ENCODE peak calls at places on chromosome 9, in five cellular contexts. U is psoas muscle, G is body of pancreas, T is T-helper 2 cell, K is posterior cingulate gyrus. Y is an unnamed sample.

GRCh38 chr9:401223-401622 is 186.6 kb downstream of the DOCK8 start:
- DNase-seq in K (no peak), G (no peak), U (no peak), T (no peak), Y (no peak)

GRCh38 chr9:129312251-129312650 is 134.2 kb upstream of the IER5L start:
- DNase-seq in K (no peak), U (peak), T (no peak), G (no peak), Y (no peak)

GRCh38 chr9:132351404-132352050 is 3.3 kb downstream of the SETX start:
- DNase-seq in T (no peak), U (no peak), G (no peak), K (no peak), Y (no peak)

GRCh38 chr9:130604295-130604694 is 24.9 kb downstream of the FUBP3 start:
- DNase-seq in G (no peak), U (no peak), T (no peak), K (no peak), Y (no peak)

GRCh38 chr9:113228130-113228665 is 6.9 kb downstream of the SLC31A1 start:
- DNase-seq in U (no peak), T (no peak), K (no peak), G (no peak), Y (no peak)

GRCh38 chr9:85510830-85511504 is 230.8 kb downstream of the AGTPBP1 start:
- DNase-seq in T (no peak), G (no peak), U (no peak), K (peak), Y (no peak)

GRCh38 chr9:98598861-98599260 is 109.9 kb downstream of the GABBR2 start:
- DNase-seq in T (no peak), U (no peak), K (no peak), G (no peak), Y (no peak)

GRCh38 chr9:21616082-21616778 is 134.1 kb upstream of the IFNE start:
- DNase-seq in T (no peak), K (no peak), U (no peak), G (no peak), Y (no peak)

GRCh38 chr9:79858509-79858908 is 286.7 kb downstream of the TLE4 start:
- DNase-seq in G (no peak), K (no peak), T (no peak), U (no peak), Y (no peak)

GRCh38 chr9:69660304-69660703 is 11.9 kb downstream of the APBA1 start:
- DNase-seq in T (no peak), K (no peak), G (no peak), U (no peak), Y (no peak)

GRCh38 chr9:116288658-116289057 is 135.1 kb downstream of the PAPPA start:
- DNase-seq in T (no peak), U (no peak), K (no peak), G (no peak), Y (peak)

GRCh38 chr9:124450241-124450924 is at the start of gene ADGRD2:
- DNase-seq in U (no peak), G (peak), T (no peak), K (peak), Y (no peak)

GRCh38 chr9:21854594-21854993 is 52.2 kb downstream of the MTAP start:
- DNase-seq in K (no peak), U (no peak), G (peak), T (no peak), Y (no peak)

GRCh38 chr9:134739660-134739968 is 98.0 kb downstream of the COL5A1 start:
- DNase-seq in U (no peak), T (no peak), G (no peak), K (no peak), Y (no peak)

GRCh38 chr9:94139672-94140417 is 55.6 kb downstream of the PTPDC1 start:
- DNase-seq in T (no peak), K (no peak), U (peak), G (peak), Y (peak)

GRCh38 chr9:109815366-109815947 is 35.5 kb downstream of the PALM2AKAP2 start:
- DNase-seq in G (no peak), U (no peak), T (no peak), K (no peak), Y (no peak)

GRCh38 chr9:132237481-132237880 is 75.6 kb downstream of the NTNG2 start:
- DNase-seq in G (no peak), T (no peak), U (no peak), K (no peak), Y (no peak)

GRCh38 chr9:101677864-101678263 is 60.6 kb downstream of the GRIN3A start:
- DNase-seq in T (no peak), G (no peak), K (no peak), U (no peak), Y (no peak)

GRCh38 chr9:130940693-130941576 is 1.9 kb upstream of the FIBCD1 start:
- DNase-seq in T (peak), G (peak), K (peak), U (peak), Y (no peak)

GRCh38 chr9:114097613-114098020 is 1.5 kb downstream of the KIF12 start:
- DNase-seq in U (no peak), G (peak), T (no peak), K (no peak), Y (no peak)

GRCh38 chr9:73131376-73131775 is 20.3 kb upstream of the ANXA1 start:
- DNase-seq in K (no peak), T (no peak), U (no peak), G (no peak), Y (no peak)

GRCh38 chr9:79384506-79384905 is 187.3 kb upstream of the TLE4 start:
- DNase-seq in K (no peak), T (no peak), U (no peak), G (no peak), Y (no peak)

GRCh38 chr9:20477940-20478620 is 144.2 kb downstream of the MLLT3 start:
- DNase-seq in T (no peak), U (no peak), G (no peak), K (no peak), Y (no peak)

Y was measured in brain pericyte.